ENCODE peak calls at places on chromosomes 6 and 20, in eight cellular contexts. One of them, this sample, is unnamed.
A peak's percentile ranks its signal among the peaks of the same experiment; 100 is the strongest.

GRCh38 chr20:45343867-45344721 is 4.1 kb downstream of the SDC4 start:
- DNase-seq in kidney: peak; percentile 86
- DNase-seq in heart left ventricle: no peak
- DNase-seq in cardiac muscle cell: peak; percentile 91
- DNase-seq in body of pancreas: peak; percentile 81
- DNase-seq in mucosa of descending colon: peak; percentile 76
- DNase-seq in CD8-positive, alpha-beta T cell: no peak
- DNase-seq in psoas muscle: peak; percentile 79
- DNase-seq in this sample: peak; percentile 73

GRCh38 chr6:33895296-33895695 is 91.5 kb upstream of the MLN start:
- DNase-seq in kidney: peak; percentile 21
- DNase-seq in heart left ventricle: no peak
- DNase-seq in cardiac muscle cell: no peak
- DNase-seq in body of pancreas: no peak
- DNase-seq in mucosa of descending colon: no peak
- DNase-seq in CD8-positive, alpha-beta T cell: peak; percentile 20
- DNase-seq in psoas muscle: no peak
- DNase-seq in this sample: no peak

GRCh38 chr20:34017610-34018009 is 23.9 kb downstream of the RALY start:
- DNase-seq in kidney: no peak
- DNase-seq in heart left ventricle: no peak
- DNase-seq in cardiac muscle cell: peak; percentile 47
- DNase-seq in body of pancreas: no peak
- DNase-seq in mucosa of descending colon: no peak
- DNase-seq in CD8-positive, alpha-beta T cell: no peak
- DNase-seq in psoas muscle: no peak
- DNase-seq in this sample: no peak

GRCh38 chr6:4930025-4930692 is 73.7 kb downstream of the RPP40 start:
- DNase-seq in kidney: no peak
- DNase-seq in heart left ventricle: no peak
- DNase-seq in cardiac muscle cell: no peak
- DNase-seq in body of pancreas: no peak
- DNase-seq in mucosa of descending colon: no peak
- DNase-seq in CD8-positive, alpha-beta T cell: no peak
- DNase-seq in psoas muscle: no peak
- DNase-seq in this sample: no peak

GRCh38 chr6:110628330-110628729 is 151.9 kb upstream of the SLC22A16 start:
- DNase-seq in kidney: no peak
- DNase-seq in heart left ventricle: no peak
- DNase-seq in cardiac muscle cell: peak; percentile 50
- DNase-seq in body of pancreas: no peak
- DNase-seq in mucosa of descending colon: no peak
- DNase-seq in CD8-positive, alpha-beta T cell: no peak
- DNase-seq in psoas muscle: no peak
- DNase-seq in this sample: no peak

GRCh38 chr20:53750827-53751393 is 157.3 kb upstream of the ZNF217 start:
- DNase-seq in kidney: no peak
- DNase-seq in heart left ventricle: no peak
- DNase-seq in cardiac muscle cell: peak; percentile 77
- DNase-seq in body of pancreas: no peak
- DNase-seq in mucosa of descending colon: no peak
- DNase-seq in CD8-positive, alpha-beta T cell: peak; percentile 35
- DNase-seq in psoas muscle: no peak
- DNase-seq in this sample: no peak

GRCh38 chr6:158653577-158654354 is 3.9 kb downstream of the SYTL3 start:
- DNase-seq in kidney: peak; percentile 82
- DNase-seq in heart left ventricle: no peak
- DNase-seq in cardiac muscle cell: peak; percentile 73
- DNase-seq in body of pancreas: peak; percentile 41
- DNase-seq in mucosa of descending colon: peak; percentile 67
- DNase-seq in CD8-positive, alpha-beta T cell: peak; percentile 87
- DNase-seq in psoas muscle: no peak
- DNase-seq in this sample: no peak

GRCh38 chr6:28940859-28941680 is 17.3 kb upstream of the TRIM27 start:
- DNase-seq in kidney: no peak
- DNase-seq in heart left ventricle: peak; percentile 83
- DNase-seq in cardiac muscle cell: peak; percentile 89
- DNase-seq in body of pancreas: peak; percentile 67
- DNase-seq in mucosa of descending colon: peak; percentile 86
- DNase-seq in CD8-positive, alpha-beta T cell: peak; percentile 67
- DNase-seq in psoas muscle: peak; percentile 51
- DNase-seq in this sample: peak; percentile 87

GRCh38 chr20:31712112-31712553 is 10.5 kb downstream of the BCL2L1 start:
- DNase-seq in kidney: no peak
- DNase-seq in heart left ventricle: peak; percentile 62
- DNase-seq in cardiac muscle cell: peak; percentile 47
- DNase-seq in body of pancreas: peak; percentile 72
- DNase-seq in mucosa of descending colon: peak; percentile 47
- DNase-seq in CD8-positive, alpha-beta T cell: no peak
- DNase-seq in psoas muscle: no peak
- DNase-seq in this sample: no peak

GRCh38 chr20:31709939-31710338 is 12.7 kb downstream of the BCL2L1 start:
- DNase-seq in kidney: no peak
- DNase-seq in heart left ventricle: no peak
- DNase-seq in cardiac muscle cell: no peak
- DNase-seq in body of pancreas: no peak
- DNase-seq in mucosa of descending colon: no peak
- DNase-seq in CD8-positive, alpha-beta T cell: no peak
- DNase-seq in psoas muscle: no peak
- DNase-seq in this sample: no peak

GRCh38 chr20:31710423-31711250 is 12.0 kb downstream of the BCL2L1 start:
- DNase-seq in kidney: no peak
- DNase-seq in heart left ventricle: peak; percentile 42
- DNase-seq in cardiac muscle cell: no peak
- DNase-seq in body of pancreas: no peak
- DNase-seq in mucosa of descending colon: no peak
- DNase-seq in CD8-positive, alpha-beta T cell: no peak
- DNase-seq in psoas muscle: peak; percentile 82
- DNase-seq in this sample: peak; percentile 37

GRCh38 chr20:31712564-31713311 is 9.9 kb downstream of the BCL2L1 start:
- DNase-seq in kidney: peak; percentile 93
- DNase-seq in heart left ventricle: peak; percentile 87
- DNase-seq in cardiac muscle cell: peak; percentile 93
- DNase-seq in body of pancreas: peak; percentile 89
- DNase-seq in mucosa of descending colon: peak; percentile 69
- DNase-seq in CD8-positive, alpha-beta T cell: no peak
- DNase-seq in psoas muscle: peak; percentile 87
- DNase-seq in this sample: no peak

DNA sequence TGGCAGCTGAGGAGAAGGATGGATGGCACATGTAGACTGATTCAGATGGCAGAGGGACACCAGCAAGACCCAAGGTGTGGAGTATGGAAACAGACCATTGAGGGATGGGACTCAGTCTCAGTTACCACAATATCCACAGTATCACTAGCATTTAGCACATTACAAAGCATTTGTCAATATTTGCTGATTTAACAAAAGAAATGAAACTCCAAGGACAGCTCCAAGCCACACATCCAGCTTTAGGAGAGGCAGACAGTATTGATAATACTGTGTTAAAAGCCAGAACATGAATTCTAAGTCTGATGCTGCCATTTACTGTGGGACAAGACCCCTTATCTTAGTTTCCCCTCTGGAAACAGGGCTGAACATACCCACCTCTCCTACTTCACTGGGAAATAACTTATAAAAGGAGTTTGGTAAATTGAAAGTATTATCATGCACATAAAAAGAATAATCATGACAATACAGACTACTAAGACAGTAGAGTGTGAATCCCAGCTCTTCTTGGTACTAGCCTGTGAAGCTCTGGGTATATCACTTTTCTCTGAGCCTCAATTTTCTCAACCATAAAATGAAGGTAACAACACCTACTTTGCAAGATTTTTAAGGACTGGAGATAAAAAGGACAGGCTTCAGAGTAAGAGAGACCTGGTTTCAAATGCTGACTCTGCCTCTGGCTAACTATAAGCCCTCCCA is 11.1 kb downstream of the BCL2L1 start:
- DNase-seq in kidney: no peak
- DNase-seq in heart left ventricle: no peak
- DNase-seq in cardiac muscle cell: no peak
- DNase-seq in body of pancreas: no peak
- DNase-seq in mucosa of descending colon: no peak
- DNase-seq in CD8-positive, alpha-beta T cell: no peak
- DNase-seq in psoas muscle: no peak
- DNase-seq in this sample: no peak
- H3K36me3 ChIP-seq in kidney: peaks cover 26% of the 10 kb centered on the region
- H3K36me3 ChIP-seq in heart left ventricle: peaks cover 31% of the 10 kb centered on the region
- H3K36me3 ChIP-seq in cardiac muscle cell: peaks cover 6% of the 10 kb centered on the region
- H3K36me3 ChIP-seq in body of pancreas: no peaks in the 10 kb centered on the region
- H3K36me3 ChIP-seq in mucosa of descending colon: no peaks in the 10 kb centered on the region
- H3K36me3 ChIP-seq in CD8-positive, alpha-beta T cell: peaks cover 21% of the 10 kb centered on the region
- H3K36me3 ChIP-seq in psoas muscle: peaks cover 47% of the 10 kb centered on the region
- H3K36me3 ChIP-seq in this sample: peaks cover 94% of the 10 kb centered on the region

GRCh38 chr20:49262444-49262843 is 15.4 kb downstream of the ZNFX1 start:
- DNase-seq in kidney: no peak
- DNase-seq in heart left ventricle: no peak
- DNase-seq in cardiac muscle cell: no peak
- DNase-seq in body of pancreas: no peak
- DNase-seq in mucosa of descending colon: no peak
- DNase-seq in CD8-positive, alpha-beta T cell: no peak
- DNase-seq in psoas muscle: no peak
- DNase-seq in this sample: no peak

GRCh38 chr20:49270177-49270576 is 7.7 kb downstream of the ZNFX1 start:
- DNase-seq in kidney: no peak
- DNase-seq in heart left ventricle: no peak
- DNase-seq in cardiac muscle cell: peak; percentile 59
- DNase-seq in body of pancreas: no peak
- DNase-seq in mucosa of descending colon: no peak
- DNase-seq in CD8-positive, alpha-beta T cell: no peak
- DNase-seq in psoas muscle: no peak
- DNase-seq in this sample: no peak

GRCh38 chr20:49268600-49269365 is 9.1 kb downstream of the ZNFX1 start:
- DNase-seq in kidney: no peak
- DNase-seq in heart left ventricle: no peak
- DNase-seq in cardiac muscle cell: peak; percentile 49
- DNase-seq in body of pancreas: no peak
- DNase-seq in mucosa of descending colon: no peak
- DNase-seq in CD8-positive, alpha-beta T cell: no peak
- DNase-seq in psoas muscle: no peak
- DNase-seq in this sample: no peak

GRCh38 chr20:49270736-49271135 is 7.1 kb downstream of the ZNFX1 start:
- DNase-seq in kidney: no peak
- DNase-seq in heart left ventricle: no peak
- DNase-seq in cardiac muscle cell: no peak
- DNase-seq in body of pancreas: no peak
- DNase-seq in mucosa of descending colon: no peak
- DNase-seq in CD8-positive, alpha-beta T cell: no peak
- DNase-seq in psoas muscle: no peak
- DNase-seq in this sample: no peak

DNA sequence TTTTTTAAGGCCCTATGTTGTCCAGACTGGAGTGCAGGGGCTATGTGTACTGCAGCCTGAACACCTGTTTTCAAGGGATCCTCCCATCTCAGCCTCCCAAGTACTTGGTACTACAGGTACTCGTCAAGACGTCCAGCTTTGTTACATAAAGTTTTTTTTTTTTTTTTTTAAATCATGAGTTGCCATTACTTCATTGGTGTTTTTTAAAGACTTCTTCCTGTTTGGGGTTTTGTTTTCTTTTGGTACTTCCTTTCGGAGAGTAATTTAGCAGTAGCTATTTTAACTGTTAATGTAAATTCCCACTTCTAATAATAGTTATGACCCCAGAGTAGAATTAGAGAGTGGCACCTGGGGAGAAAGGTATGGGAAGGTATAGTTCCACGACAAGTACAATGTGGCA is 10.5 kb downstream of the ZNFX1 start:
- DNase-seq in kidney: no peak
- DNase-seq in heart left ventricle: no peak
- DNase-seq in cardiac muscle cell: no peak
- DNase-seq in body of pancreas: no peak
- DNase-seq in mucosa of descending colon: no peak
- DNase-seq in CD8-positive, alpha-beta T cell: no peak
- DNase-seq in psoas muscle: no peak
- DNase-seq in this sample: no peak
- H3K36me3 ChIP-seq in kidney: peaks cover 51% of the 10 kb centered on the region
- H3K36me3 ChIP-seq in heart left ventricle: peaks cover 85% of the 10 kb centered on the region
- H3K36me3 ChIP-seq in cardiac muscle cell: peaks cover 42% of the 10 kb centered on the region
- H3K36me3 ChIP-seq in body of pancreas: peaks cover 5% of the 10 kb centered on the region
- H3K36me3 ChIP-seq in mucosa of descending colon: peaks cover 12% of the 10 kb centered on the region
- H3K36me3 ChIP-seq in CD8-positive, alpha-beta T cell: peaks cover 43% of the 10 kb centered on the region
- H3K36me3 ChIP-seq in psoas muscle: peaks cover 86% of the 10 kb centered on the region
- H3K36me3 ChIP-seq in this sample: peaks cover 90% of the 10 kb centered on the region

GRCh38 chr20:48704761-48705160 is 123.0 kb downstream of the PREX1 start:
- DNase-seq in kidney: peak; percentile 27
- DNase-seq in heart left ventricle: no peak
- DNase-seq in cardiac muscle cell: no peak
- DNase-seq in body of pancreas: no peak
- DNase-seq in mucosa of descending colon: no peak
- DNase-seq in CD8-positive, alpha-beta T cell: no peak
- DNase-seq in psoas muscle: no peak
- DNase-seq in this sample: no peak
- H3K36me3 ChIP-seq in kidney: no peaks in the 10 kb centered on the region
- H3K36me3 ChIP-seq in heart left ventricle: peaks cover 10% of the 10 kb centered on the region
- H3K36me3 ChIP-seq in cardiac muscle cell: no peaks in the 10 kb centered on the region
- H3K36me3 ChIP-seq in body of pancreas: no peaks in the 10 kb centered on the region
- H3K36me3 ChIP-seq in mucosa of descending colon: no peaks in the 10 kb centered on the region
- H3K36me3 ChIP-seq in CD8-positive, alpha-beta T cell: peaks cover 28% of the 10 kb centered on the region
- H3K36me3 ChIP-seq in psoas muscle: no peaks in the 10 kb centered on the region
- H3K36me3 ChIP-seq in this sample: peaks cover 39% of the 10 kb centered on the region

GRCh38 chr20:57378646-57379262 is 12.4 kb upstream of the RBM38 start:
- DNase-seq in kidney: no peak
- DNase-seq in heart left ventricle: no peak
- DNase-seq in cardiac muscle cell: no peak
- DNase-seq in body of pancreas: no peak
- DNase-seq in mucosa of descending colon: no peak
- DNase-seq in CD8-positive, alpha-beta T cell: no peak
- DNase-seq in psoas muscle: no peak
- DNase-seq in this sample: no peak

GRCh38 chr20:57377350-57377749 is 13.8 kb upstream of the RBM38 start:
- DNase-seq in kidney: peak; percentile 32
- DNase-seq in heart left ventricle: no peak
- DNase-seq in cardiac muscle cell: no peak
- DNase-seq in body of pancreas: no peak
- DNase-seq in mucosa of descending colon: no peak
- DNase-seq in CD8-positive, alpha-beta T cell: no peak
- DNase-seq in psoas muscle: no peak
- DNase-seq in this sample: no peak

GRCh38 chr20:57378107-57378506 is 13.1 kb upstream of the RBM38 start:
- DNase-seq in kidney: peak; percentile 37
- DNase-seq in heart left ventricle: no peak
- DNase-seq in cardiac muscle cell: no peak
- DNase-seq in body of pancreas: no peak
- DNase-seq in mucosa of descending colon: no peak
- DNase-seq in CD8-positive, alpha-beta T cell: no peak
- DNase-seq in psoas muscle: no peak
- DNase-seq in this sample: no peak

GRCh38 chr20:57380081-57380750 is 11.0 kb upstream of the RBM38 start:
- DNase-seq in kidney: peak; percentile 49
- DNase-seq in heart left ventricle: no peak
- DNase-seq in cardiac muscle cell: no peak
- DNase-seq in body of pancreas: no peak
- DNase-seq in mucosa of descending colon: no peak
- DNase-seq in CD8-positive, alpha-beta T cell: no peak
- DNase-seq in psoas muscle: no peak
- DNase-seq in this sample: no peak

DNA sequence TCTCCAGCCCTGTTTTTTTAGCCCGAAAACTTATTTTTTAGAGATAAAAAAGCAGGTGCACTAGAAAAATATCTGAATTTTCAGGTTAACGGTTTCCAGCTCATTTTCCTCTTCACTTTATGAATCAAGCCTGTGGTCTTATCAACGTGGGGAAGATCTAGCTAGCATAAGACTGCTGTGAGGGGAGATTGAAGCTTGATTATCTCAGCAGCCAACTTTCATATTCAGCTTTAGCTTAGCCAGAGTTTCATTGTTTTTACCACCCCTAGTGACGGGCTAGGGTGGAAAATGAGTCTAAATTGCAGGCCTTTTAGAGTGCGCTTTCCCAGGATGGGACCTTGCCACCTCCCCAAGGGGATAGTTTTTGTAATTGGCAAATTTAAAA is 11.9 kb upstream of the RBM38 start:
- DNase-seq in kidney: no peak
- DNase-seq in heart left ventricle: no peak
- DNase-seq in cardiac muscle cell: no peak
- DNase-seq in body of pancreas: no peak
- DNase-seq in mucosa of descending colon: no peak
- DNase-seq in CD8-positive, alpha-beta T cell: no peak
- DNase-seq in psoas muscle: no peak
- DNase-seq in this sample: no peak
- H3K36me3 ChIP-seq in kidney: peaks cover 37% of the 10 kb centered on the region
- H3K36me3 ChIP-seq in heart left ventricle: peaks cover 65% of the 10 kb centered on the region
- H3K36me3 ChIP-seq in cardiac muscle cell: peaks cover 36% of the 10 kb centered on the region
- H3K36me3 ChIP-seq in body of pancreas: peaks cover 5% of the 10 kb centered on the region
- H3K36me3 ChIP-seq in mucosa of descending colon: peaks cover 7% of the 10 kb centered on the region
- H3K36me3 ChIP-seq in CD8-positive, alpha-beta T cell: peaks cover 37% of the 10 kb centered on the region
- H3K36me3 ChIP-seq in psoas muscle: peaks cover 68% of the 10 kb centered on the region
- H3K36me3 ChIP-seq in this sample: peaks cover 57% of the 10 kb centered on the region

This sample was measured in WERI-Rb-1.